ENCODE peak calls at places on chromosomes 4 and X, in eight cellular contexts. Z is H1, D is GM12892, V is esophagus muscularis mucosa, A is HCT116, M is endothelial cell of umbilical vein, R is upper lobe of left lung, I is transverse colon. B is an unnamed sample.

GRCh38 chr4:38185406-38185805 is 225.2 kb downstream of the PTTG2 start:
- DNase-seq in Z (no peak), D (no peak), V (no peak), A (no peak), M (no peak), R (no peak), I (no peak), B (no peak)

GRCh38 chr4:179307297-179308136 is 1865.3 kb upstream of the AGA start:
- DNase-seq in Z (no peak), D (no peak), V (no peak), A (peak; percentile 42), M (no peak), R (no peak), I (peak; percentile 16), B (no peak)

GRCh38 chrX:103376979-103377324 is 614 bp downstream of the BEX3 start:
- DNase-seq in Z (no peak), D (no peak), V (no peak), A (no peak), M (peak; percentile 34), R (no peak), I (no peak), B (no peak)

GRCh38 chr4:5165419-5166369 is 114.4 kb downstream of the STK32B start:
- DNase-seq in Z (no peak), D (no peak), V (peak; percentile 83), A (no peak), M (peak; percentile 42), R (no peak), I (no peak), B (no peak)

GRCh38 chr4:121973791-121974190 is 21.9 kb upstream of the TRPC3 start:
- DNase-seq in Z (no peak), D (no peak), V (no peak), A (no peak), M (no peak), R (no peak), I (no peak), B (no peak)

GRCh38 chrX:20237864-20238263 is 28.8 kb downstream of the RPS6KA3 start:
- DNase-seq in Z (no peak), D (no peak), V (no peak), A (no peak), M (no peak), R (no peak), I (no peak), B (no peak)

GRCh38 chr4:56102581-56102980 is 153.8 kb downstream of the CEP135 start:
- DNase-seq in Z (no peak), D (no peak), V (no peak), A (no peak), M (no peak), R (no peak), I (no peak), B (no peak)

GRCh38 chrX:152635941-152636340 is 1.8 kb upstream of the GABRQ start:
- DNase-seq in Z (no peak), D (no peak), V (no peak), A (peak; percentile 59), M (peak; percentile 46), R (no peak), I (peak; percentile 10), B (peak; percentile 21)

GRCh38 chrX:8726031-8726652 is 5.8 kb downstream of the ANOS1 start:
- DNase-seq in Z (no peak), D (no peak), V (no peak), A (no peak), M (peak; percentile 45), R (no peak), I (no peak), B (no peak)

GRCh38 chr4:48290146-48290772 is 20.6 kb upstream of the TEC start:
- DNase-seq in Z (no peak), D (no peak), V (no peak), A (peak; percentile 36), M (peak; percentile 22), R (peak; percentile 29), I (peak; percentile 27), B (no peak)

GRCh38 chr4:3420956-3421355 is 20.8 kb upstream of the HGFAC start:
- DNase-seq in Z (no peak), D (no peak), V (no peak), A (no peak), M (no peak), R (no peak), I (no peak), B (no peak)

GRCh38 chrX:107827852-107828251 is 2.2 kb downstream of the MID2 start:
- DNase-seq in Z (no peak), D (no peak), V (no peak), A (no peak), M (no peak), R (no peak), I (no peak), B (no peak)

GRCh38 chrX:149829751-149830191 is 48.0 kb downstream of the MAGEA9 start:
- DNase-seq in Z (no peak), D (no peak), V (no peak), A (no peak), M (no peak), R (no peak), I (no peak), B (no peak)

GRCh38 chr4:87961993-87962791 is 13.3 kb upstream of the SPP1 start:
- DNase-seq in Z (no peak), D (no peak), V (no peak), A (no peak), M (peak; percentile 14), R (no peak), I (no peak), B (no peak)

GRCh38 chr4:138494931-138495330 is 252.8 kb upstream of the SLC7A11 start:
- DNase-seq in Z (peak; percentile 51), D (no peak), V (no peak), A (peak; percentile 13), M (peak; percentile 55), R (no peak), I (no peak), B (no peak)

GRCh38 chr4:150525321-150525868 is 56.6 kb upstream of the MAB21L2 start:
- DNase-seq in Z (no peak), D (no peak), V (no peak), A (no peak), M (no peak), R (no peak), I (no peak), B (no peak)

GRCh38 chr4:76996445-76996844 is 46.9 kb downstream of the SEPTIN11 start:
- DNase-seq in Z (no peak), D (no peak), V (no peak), A (no peak), M (no peak), R (no peak), I (no peak), B (no peak)

GRCh38 chrX:153726286-153727107 is 1.8 kb downstream of the ABCD1 start:
- DNase-seq in Z (peak; percentile 38), D (peak; percentile 82), V (peak; percentile 92), A (no peak), M (peak; percentile 56), R (peak; percentile 81), I (peak; percentile 71), B (no peak)
- TF ChIP-seq POLR2AphosphoS5 in Z (no peak), D (no peak), V (no peak), A (no peak), M (no peak), R (no peak), I (no peak), B (no peak)

GRCh38 chr4:155773196-155773800 is 14.5 kb downstream of the GUCY1B1 start:
- DNase-seq in Z (no peak), D (no peak), V (no peak), A (no peak), M (no peak), R (no peak), I (no peak), B (no peak)
- TF ChIP-seq POLR2AphosphoS5 in Z (no peak), D (no peak), V (no peak), A (no peak), M (no peak), R (no peak), I (no peak), B (no peak)

GRCh38 chr4:20265726-20266125 is 14.0 kb downstream of the SLIT2 start:
- DNase-seq in Z (no peak), D (no peak), V (no peak), A (no peak), M (no peak), R (no peak), I (no peak), B (no peak)

GRCh38 chr4:20271954-20272353 is 20.2 kb downstream of the SLIT2 start:
- DNase-seq in Z (no peak), D (no peak), V (no peak), A (no peak), M (no peak), R (no peak), I (no peak), B (no peak)

GRCh38 chr4:20264688-20265087 is 13.0 kb downstream of the SLIT2 start:
- DNase-seq in Z (no peak), D (no peak), V (no peak), A (no peak), M (no peak), R (no peak), I (no peak), B (no peak)

GRCh38 chr4:20266215-20267082 is 14.7 kb downstream of the SLIT2 start:
- DNase-seq in Z (no peak), D (no peak), V (no peak), A (no peak), M (no peak), R (no peak), I (no peak), B (no peak)

DNA sequence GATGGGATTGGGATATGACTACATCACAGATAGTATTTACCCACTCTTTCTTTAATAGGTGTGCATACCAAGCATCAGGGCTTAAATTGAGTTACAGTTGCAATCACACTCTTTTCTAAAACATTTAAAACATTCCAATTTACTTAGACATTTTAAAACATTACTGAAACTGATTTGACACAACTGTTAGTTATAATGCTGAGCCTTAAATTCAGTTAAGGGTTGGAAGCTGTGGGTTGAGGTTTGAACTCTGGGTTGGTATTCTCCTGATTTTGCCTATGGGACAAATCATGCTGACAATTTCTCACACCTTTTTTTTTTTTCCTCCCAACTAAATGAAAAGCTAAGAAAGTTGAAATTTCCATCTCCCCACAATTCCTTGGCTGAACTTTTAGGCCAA is 16.3 kb downstream of the SLIT2 start:
- DNase-seq in Z (no peak), D (no peak), V (no peak), A (no peak), M (no peak), R (no peak), I (no peak), B (no peak)
- TF ChIP-seq POLR2AphosphoS5 in Z (no peak), D (no peak), V (no peak), A (no peak), M (no peak), R (no peak), I (no peak), B (no peak)

DNA sequence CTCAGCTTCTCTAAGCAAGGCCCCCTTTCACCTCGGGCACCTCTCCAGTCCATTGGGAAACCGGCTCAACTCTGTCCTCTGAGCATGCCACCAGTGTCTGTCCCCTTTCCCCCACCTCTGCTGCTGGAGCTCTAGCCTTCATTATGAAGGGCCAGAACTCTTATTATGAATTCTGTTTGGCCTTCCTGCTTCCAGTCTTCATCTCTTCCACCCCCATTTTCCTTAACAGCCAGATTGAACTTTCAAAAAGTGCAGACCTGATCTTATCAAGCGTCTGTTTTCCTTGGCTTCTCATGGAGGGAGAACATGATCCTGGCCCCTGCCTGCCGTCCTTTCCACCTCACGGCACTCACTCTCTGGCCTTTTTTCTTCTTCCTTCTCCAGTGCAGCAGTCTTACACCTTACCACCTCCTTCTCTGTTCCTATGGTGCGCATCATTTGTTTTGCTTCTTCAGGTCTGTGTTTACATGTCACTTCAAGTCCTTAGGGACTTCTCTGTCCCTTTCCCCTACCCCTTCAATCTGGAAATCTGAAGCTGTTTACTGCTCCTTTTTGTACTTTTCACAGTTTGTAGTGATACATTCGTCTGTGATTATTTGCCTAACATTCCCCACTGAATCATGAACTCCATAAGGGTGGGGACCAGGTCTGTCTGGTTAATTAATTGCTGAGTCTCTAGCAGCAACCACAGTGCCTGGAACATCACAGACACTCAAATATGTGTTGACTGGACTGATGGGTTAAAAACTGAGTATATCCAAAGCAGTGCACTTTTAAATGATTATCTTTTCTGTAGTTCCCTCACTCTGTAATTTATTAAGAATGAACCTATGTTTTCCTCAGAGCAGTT is 55.8 kb downstream of the FNIP2 start:
- DNase-seq in Z (no peak), D (no peak), V (no peak), A (no peak), M (peak; percentile 87), R (no peak), I (no peak), B (no peak)
- TF ChIP-seq POLR2AphosphoS5 in Z (no peak), D (no peak), V (no peak), A (no peak), M (peak; percentile 25), R (no peak), I (no peak), B (no peak)